ENCODE peak calls at places on chromosome 3, in five cellular contexts. One of them, this sample, is unnamed.

GRCh38 chr3:98573231-98573728 is 20.1 kb downstream of the CPOX start:
- DNase-seq in K562: no peak
- DNase-seq in GM12878: no peak
- DNase-seq in SK-N-SH: peak; percentile 36
- DNase-seq in HCT116: no peak
- DNase-seq in this sample: no peak

GRCh38 chr3:4712109-4712508 is 219.0 kb downstream of the ITPR1 start:
- DNase-seq in GM12878: no peak
- DNase-seq in SK-N-SH: no peak
- DNase-seq in HCT116: peak; percentile 21
- DNase-seq in K562: no peak
- DNase-seq in this sample: no peak

GRCh38 chr3:174862101-174862500 is 3.0 kb downstream of the NAALADL2 start:
- DNase-seq in GM12878: no peak
- DNase-seq in HCT116: peak; percentile 51
- DNase-seq in SK-N-SH: no peak
- DNase-seq in K562: no peak
- DNase-seq in this sample: peak; percentile 1

GRCh38 chr3:64650096-64650622 is 37.6 kb downstream of the ADAMTS9 start:
- DNase-seq in GM12878: no peak
- DNase-seq in HCT116: no peak
- DNase-seq in K562: no peak
- DNase-seq in SK-N-SH: no peak
- DNase-seq in this sample: no peak

GRCh38 chr3:65352951-65353350 is 665.2 kb upstream of the ADAMTS9 start:
- DNase-seq in GM12878: no peak
- DNase-seq in K562: no peak
- DNase-seq in SK-N-SH: no peak
- DNase-seq in HCT116: no peak
- DNase-seq in this sample: no peak

GRCh38 chr3:69866988-69867720 is 127.9 kb downstream of the MITF start:
- DNase-seq in SK-N-SH: no peak
- DNase-seq in K562: no peak
- DNase-seq in HCT116: no peak
- DNase-seq in GM12878: no peak
- DNase-seq in this sample: no peak

GRCh38 chr3:117243657-117244056 is 534.1 kb downstream of the TUSC7 start:
- DNase-seq in K562: no peak
- DNase-seq in SK-N-SH: no peak
- DNase-seq in GM12878: no peak
- DNase-seq in HCT116: no peak
- DNase-seq in this sample: no peak

GRCh38 chr3:185696039-185696438 is 109.9 kb downstream of the SENP2 start:
- DNase-seq in GM12878: no peak
- DNase-seq in HCT116: no peak
- DNase-seq in SK-N-SH: peak; percentile 23
- DNase-seq in K562: no peak
- DNase-seq in this sample: no peak

GRCh38 chr3:168341192-168341816 is 245.6 kb upstream of the GOLIM4 start:
- DNase-seq in HCT116: no peak
- DNase-seq in SK-N-SH: peak; percentile 7
- DNase-seq in GM12878: no peak
- DNase-seq in K562: no peak
- DNase-seq in this sample: no peak

GRCh38 chr3:146184616-146185015 is 23.6 kb upstream of the PLOD2 start:
- DNase-seq in GM12878: no peak
- DNase-seq in HCT116: peak; percentile 45
- DNase-seq in SK-N-SH: no peak
- DNase-seq in K562: no peak
- DNase-seq in this sample: no peak

GRCh38 chr3:106208979-106209378 is 340.2 kb upstream of the CBLB start:
- DNase-seq in HCT116: no peak
- DNase-seq in K562: no peak
- DNase-seq in GM12878: no peak
- DNase-seq in SK-N-SH: no peak
- DNase-seq in this sample: no peak

GRCh38 chr3:101243285-101244211 is 76.8 kb downstream of the IMPG2 start:
- DNase-seq in SK-N-SH: no peak
- DNase-seq in GM12878: no peak
- DNase-seq in K562: no peak
- DNase-seq in HCT116: no peak
- DNase-seq in this sample: no peak

GRCh38 chr3:122969585-122970453 is 57.7 kb downstream of the SEMA5B start:
- DNase-seq in GM12878: no peak
- DNase-seq in K562: no peak
- DNase-seq in SK-N-SH: no peak
- DNase-seq in HCT116: no peak
- DNase-seq in this sample: no peak

GRCh38 chr3:190557311-190557710 is 43.4 kb downstream of the IL1RAP start:
- DNase-seq in SK-N-SH: no peak
- DNase-seq in GM12878: no peak
- DNase-seq in K562: no peak
- DNase-seq in HCT116: no peak
- DNase-seq in this sample: peak; percentile 34

GRCh38 chr3:122167630-122168029 is 15.8 kb upstream of the CASR start:
- DNase-seq in SK-N-SH: no peak
- DNase-seq in K562: no peak
- DNase-seq in HCT116: no peak
- DNase-seq in GM12878: no peak
- DNase-seq in this sample: no peak

GRCh38 chr3:158563076-158563475 is 7.9 kb upstream of the MLF1 start:
- DNase-seq in HCT116: no peak
- DNase-seq in SK-N-SH: no peak
- DNase-seq in K562: no peak
- DNase-seq in GM12878: no peak
- DNase-seq in this sample: no peak

GRCh38 chr3:139686624-139687023 is 8.9 kb upstream of the NMNAT3 start:
- DNase-seq in HCT116: no peak
- DNase-seq in GM12878: no peak
- DNase-seq in K562: no peak
- DNase-seq in SK-N-SH: no peak
- DNase-seq in this sample: no peak

GRCh38 chr3:32175607-32176197 is 62.8 kb upstream of the CMTM8 start:
- DNase-seq in SK-N-SH: peak; percentile 62
- DNase-seq in K562: peak; percentile 77
- DNase-seq in GM12878: no peak
- DNase-seq in HCT116: peak; percentile 74
- DNase-seq in this sample: peak; percentile 60

GRCh38 chr3:74217467-74217866 is 397.0 kb downstream of the CNTN3 start:
- DNase-seq in SK-N-SH: no peak
- DNase-seq in HCT116: no peak
- DNase-seq in GM12878: no peak
- DNase-seq in K562: no peak
- DNase-seq in this sample: no peak

GRCh38 chr3:141076026-141076797 is 25.1 kb downstream of the SPSB4 start:
- DNase-seq in SK-N-SH: no peak
- DNase-seq in GM12878: no peak
- DNase-seq in HCT116: no peak
- DNase-seq in K562: no peak
- DNase-seq in this sample: no peak

GRCh38 chr3:136276049-136276755 is 26.1 kb downstream of the PCCB start:
- DNase-seq in SK-N-SH: no peak
- DNase-seq in HCT116: no peak
- DNase-seq in K562: no peak
- DNase-seq in GM12878: no peak
- DNase-seq in this sample: no peak
- TF ChIP-seq RAD21 in SK-N-SH: no peak
- TF ChIP-seq RAD21 in HCT116: no peak
- TF ChIP-seq RAD21 in K562: no peak
- TF ChIP-seq RAD21 in GM12878: no peak
- TF ChIP-seq RAD21 in this sample: no peak

GRCh38 chr3:18828637-18829036 is 319.7 kb upstream of the KCNH8 start:
- DNase-seq in K562: no peak
- DNase-seq in HCT116: no peak
- DNase-seq in SK-N-SH: no peak
- DNase-seq in GM12878: no peak
- DNase-seq in this sample: no peak
- TF ChIP-seq ZBTB33 in K562: no peak
- TF ChIP-seq ZBTB33 in HCT116: no peak
- TF ChIP-seq ZBTB33 in SK-N-SH: no peak
- TF ChIP-seq ZBTB33 in GM12878: no peak
- TF ChIP-seq ZBTB33 in this sample: no peak

GRCh38 chr3:161915283-161915682 is 418.7 kb downstream of the OTOL1 start:
- DNase-seq in GM12878: no peak
- DNase-seq in HCT116: no peak
- DNase-seq in K562: no peak
- DNase-seq in SK-N-SH: no peak
- DNase-seq in this sample: no peak
- TF ChIP-seq RAD21 in GM12878: no peak
- TF ChIP-seq RAD21 in HCT116: no peak
- TF ChIP-seq RAD21 in K562: no peak
- TF ChIP-seq RAD21 in SK-N-SH: no peak
- TF ChIP-seq RAD21 in this sample: no peak

GRCh38 chr3:34109846-34110245 is 311.4 kb downstream of the PDCD6IP start:
- DNase-seq in K562: no peak
- DNase-seq in HCT116: no peak
- DNase-seq in GM12878: peak; percentile 31
- DNase-seq in SK-N-SH: no peak
- DNase-seq in this sample: no peak
- TF ChIP-seq ZBTB33 in K562: no peak
- TF ChIP-seq ZBTB33 in HCT116: no peak
- TF ChIP-seq ZBTB33 in GM12878: no peak
- TF ChIP-seq ZBTB33 in SK-N-SH: no peak
- TF ChIP-seq ZBTB33 in this sample: no peak

GRCh38 chr3:60090536-60090935 is 1040.7 kb upstream of the CFAP20DC start:
- DNase-seq in GM12878: no peak
- DNase-seq in HCT116: no peak
- DNase-seq in K562: no peak
- DNase-seq in SK-N-SH: no peak
- DNase-seq in this sample: no peak

GRCh38 chr3:60081381-60082095 is 1031.7 kb upstream of the CFAP20DC start:
- DNase-seq in K562: no peak
- DNase-seq in GM12878: peak; percentile 20
- DNase-seq in SK-N-SH: no peak
- DNase-seq in HCT116: no peak
- DNase-seq in this sample: no peak

GRCh38 chr3:60085649-60086048 is 1035.8 kb upstream of the CFAP20DC start:
- DNase-seq in K562: no peak
- DNase-seq in SK-N-SH: no peak
- DNase-seq in GM12878: no peak
- DNase-seq in HCT116: no peak
- DNase-seq in this sample: no peak

DNA sequence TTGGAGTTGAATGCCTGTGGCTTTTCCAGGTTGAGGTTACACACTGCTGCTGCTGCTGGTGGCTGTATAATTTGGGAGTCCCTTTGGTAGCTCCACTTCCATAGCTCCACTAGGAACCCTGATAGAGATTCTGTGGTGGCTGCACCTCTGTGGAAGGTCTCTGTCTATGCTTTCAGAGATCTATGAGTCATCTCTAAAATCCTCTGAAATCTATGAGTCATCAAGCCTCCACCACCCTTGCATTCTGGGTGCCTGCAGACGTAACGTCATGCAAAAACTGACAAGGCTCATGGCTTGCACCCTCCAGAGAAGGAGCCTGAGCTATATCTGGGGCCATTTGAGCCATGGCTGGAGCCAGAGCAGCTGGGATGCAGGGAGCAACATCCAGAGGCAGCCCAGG is 1037.0 kb upstream of the CFAP20DC start:
- DNase-seq in SK-N-SH: no peak
- DNase-seq in K562: peak; percentile 22
- DNase-seq in GM12878: peak; percentile 23
- DNase-seq in HCT116: peak; percentile 32
- DNase-seq in this sample: peak; percentile 1
- TF ChIP-seq RAD21 in SK-N-SH: no peak
- TF ChIP-seq RAD21 in K562: no peak
- TF ChIP-seq RAD21 in GM12878: no peak
- TF ChIP-seq RAD21 in HCT116: no peak
- TF ChIP-seq RAD21 in this sample: no peak

GRCh38 chr3:166013073-166013679 is 176.0 kb upstream of the BCHE start:
- DNase-seq in SK-N-SH: peak; percentile 1
- DNase-seq in GM12878: no peak
- DNase-seq in K562: peak; percentile 8
- DNase-seq in HCT116: peak; percentile 23
- DNase-seq in this sample: peak; percentile 39
- TF ChIP-seq ZBTB33 in SK-N-SH: no peak
- TF ChIP-seq ZBTB33 in GM12878: no peak
- TF ChIP-seq ZBTB33 in K562: no peak
- TF ChIP-seq ZBTB33 in HCT116: no peak
- TF ChIP-seq ZBTB33 in this sample: no peak

GRCh38 chr3:197268319-197268718 is 30.1 kb downstream of the DLG1 start:
- DNase-seq in K562: no peak
- DNase-seq in GM12878: no peak
- DNase-seq in SK-N-SH: no peak
- DNase-seq in HCT116: no peak
- DNase-seq in this sample: no peak
- TF ChIP-seq RAD21 in K562: no peak
- TF ChIP-seq RAD21 in GM12878: no peak
- TF ChIP-seq RAD21 in SK-N-SH: no peak
- TF ChIP-seq RAD21 in HCT116: no peak
- TF ChIP-seq RAD21 in this sample: no peak

GRCh38 chr3:183494341-183494740 is 61.2 kb downstream of the KLHL6 start:
- DNase-seq in GM12878: no peak
- DNase-seq in HCT116: no peak
- DNase-seq in K562: no peak
- DNase-seq in SK-N-SH: no peak
- DNase-seq in this sample: no peak

GRCh38 chr3:183500349-183500748 is 55.2 kb downstream of the KLHL6 start:
- DNase-seq in SK-N-SH: no peak
- DNase-seq in HCT116: no peak
- DNase-seq in GM12878: no peak
- DNase-seq in K562: no peak
- DNase-seq in this sample: no peak

GRCh38 chr3:183500981-183501704 is 54.4 kb downstream of the KLHL6 start:
- DNase-seq in K562: no peak
- DNase-seq in HCT116: no peak
- DNase-seq in GM12878: no peak
- DNase-seq in SK-N-SH: no peak
- DNase-seq in this sample: no peak

GRCh38 chr3:183498634-183499033 is 56.9 kb downstream of the KLHL6 start:
- DNase-seq in K562: no peak
- DNase-seq in SK-N-SH: no peak
- DNase-seq in GM12878: no peak
- DNase-seq in HCT116: no peak
- DNase-seq in this sample: peak; percentile 16

DNA sequence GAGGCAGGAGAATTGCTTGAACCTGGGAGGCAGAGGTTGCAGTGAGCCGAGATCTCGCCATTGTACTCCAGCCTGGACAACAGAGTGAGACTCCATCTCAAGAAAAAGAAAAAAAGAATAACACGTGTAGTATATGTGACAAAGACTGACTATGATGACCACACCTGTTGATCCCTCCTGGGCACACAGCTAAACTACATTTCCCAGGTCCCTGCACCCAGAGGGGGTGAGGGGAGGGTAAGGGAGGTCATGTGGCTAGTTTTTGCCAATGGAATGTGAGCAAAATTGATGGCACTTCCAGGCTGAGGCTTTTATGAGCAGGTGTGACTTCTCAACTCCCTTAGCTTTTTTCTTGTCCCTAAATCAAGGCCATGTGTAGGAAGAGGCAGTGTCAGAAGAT is 58.2 kb downstream of the KLHL6 start:
- DNase-seq in HCT116: no peak
- DNase-seq in K562: no peak
- DNase-seq in SK-N-SH: no peak
- DNase-seq in GM12878: no peak
- DNase-seq in this sample: no peak
- TF ChIP-seq ZBTB33 in HCT116: no peak
- TF ChIP-seq ZBTB33 in K562: no peak
- TF ChIP-seq ZBTB33 in SK-N-SH: no peak
- TF ChIP-seq ZBTB33 in GM12878: no peak
- TF ChIP-seq ZBTB33 in this sample: no peak

GRCh38 chr3:142459096-142459495 is 11.3 kb upstream of the XRN1 start:
- DNase-seq in K562: no peak
- DNase-seq in GM12878: no peak
- DNase-seq in SK-N-SH: no peak
- DNase-seq in HCT116: no peak
- DNase-seq in this sample: no peak
- TF ChIP-seq RAD21 in K562: no peak
- TF ChIP-seq RAD21 in GM12878: no peak
- TF ChIP-seq RAD21 in SK-N-SH: no peak
- TF ChIP-seq RAD21 in HCT116: no peak
- TF ChIP-seq RAD21 in this sample: no peak

This sample was measured in HepG2.